ENCODE peak calls at places on chromosome 17, in eight cellular contexts. T, X, G, K, P, S, U and V are unnamed samples.

GRCh38 chr17:81166033-81166472 is at the start of gene AATK:
- DNase-seq in T (no peak), X (no peak), G (peak; percentile 28), K (no peak), P (no peak), S (no peak), U (no peak), V (no peak)

GRCh38 chr17:73820686-73821448 is 176.6 kb upstream of the SDK2 start:
- DNase-seq in T (peak; percentile 91), X (no peak), G (no peak), K (no peak), P (peak; percentile 4), S (no peak), U (no peak), V (no peak)

GRCh38 chr17:1907216-1907631 is 77.4 kb downstream of the RPA1 start:
- DNase-seq in T (no peak), X (no peak), G (peak; percentile 75), K (no peak), P (no peak), S (no peak), U (no peak), V (no peak)

GRCh38 chr17:15744885-15745284 is 12.8 kb downstream of the TBC1D26 start:
- DNase-seq in T (no peak), X (no peak), G (no peak), K (no peak), P (no peak), S (no peak), U (no peak), V (peak; percentile 10)

GRCh38 chr17:38920374-38921291 is 4.8 kb upstream of the LASP1NB start:
- DNase-seq in T (no peak), X (no peak), G (no peak), K (no peak), P (no peak), S (no peak), U (no peak), V (no peak)

GRCh38 chr17:66275651-66276050 is 26.8 kb upstream of the PRKCA start:
- DNase-seq in T (peak; percentile 81), X (no peak), G (no peak), K (no peak), P (no peak), S (peak; percentile 74), U (peak; percentile 89), V (peak; percentile 79)

GRCh38 chr17:70181376-70181775 is 12.0 kb downstream of the KCNJ2 start:
- DNase-seq in T (no peak), X (no peak), G (no peak), K (no peak), P (no peak), S (no peak), U (no peak), V (no peak)

GRCh38 chr17:21678451-21679081 is 13.8 kb upstream of the KCNJ18 start:
- DNase-seq in T (no peak), X (no peak), G (no peak), K (no peak), P (peak; percentile 63), S (no peak), U (no peak), V (no peak)

GRCh38 chr17:78947235-78948153 is 22.3 kb upstream of the TIMP2 start:
- DNase-seq in T (no peak), X (no peak), G (no peak), K (no peak), P (no peak), S (no peak), U (peak; percentile 73), V (no peak)

GRCh38 chr17:55237268-55237667 is 27.5 kb upstream of the HLF start:
- DNase-seq in T (peak; percentile 75), X (no peak), G (no peak), K (no peak), P (no peak), S (no peak), U (no peak), V (no peak)

GRCh38 chr17:49990921-49991320 is 4.1 kb downstream of the DLX3 start:
- DNase-seq in T (no peak), X (no peak), G (no peak), K (no peak), P (no peak), S (no peak), U (peak; percentile 9), V (no peak)

GRCh38 chr17:79188679-79189078 is 114.1 kb downstream of the ENGASE start:
- DNase-seq in T (no peak), X (no peak), G (no peak), K (no peak), P (no peak), S (no peak), U (no peak), V (no peak)

GRCh38 chr17:61149862-61150362 is 249.7 kb upstream of the TBX2 start:
- DNase-seq in T (no peak), X (no peak), G (no peak), K (no peak), P (no peak), S (no peak), U (no peak), V (no peak)

GRCh38 chr17:39484178-39484577 is 22.9 kb downstream of the CDK12 start:
- DNase-seq in T (no peak), X (no peak), G (no peak), K (no peak), P (no peak), S (no peak), U (no peak), V (no peak)

GRCh38 chr17:7656958-7657715 is 6.4 kb downstream of the ATP1B2 start:
- DNase-seq in T (no peak), X (no peak), G (peak; percentile 56), K (no peak), P (no peak), S (no peak), U (peak; percentile 89), V (no peak)

GRCh38 chr17:79020631-79021301 is 3.2 kb upstream of the C1QTNF1 start:
- DNase-seq in T (no peak), X (no peak), G (no peak), K (no peak), P (no peak), S (no peak), U (no peak), V (no peak)

GRCh38 chr17:2695961-2696760 is 15.4 kb downstream of the CLUH start:
- DNase-seq in T (no peak), X (no peak), G (no peak), K (no peak), P (peak; percentile 59), S (no peak), U (no peak), V (peak; percentile 9)

GRCh38 chr17:56608941-56609340 is 15.4 kb downstream of the NOG start:
- DNase-seq in T (no peak), X (no peak), G (no peak), K (no peak), P (no peak), S (no peak), U (no peak), V (no peak)

GRCh38 chr17:61124562-61124961 is 275.1 kb upstream of the TBX2 start:
- DNase-seq in T (no peak), X (no peak), G (no peak), K (no peak), P (no peak), S (no peak), U (no peak), V (no peak)